ENCODE peak calls at places on chromosomes 2 and 18, in six cellular contexts. B is GM04503; H is IMR-90; N is adrenal gland; W is Caki2; Q is activated CD4-positive, CD25-positive, alpha-beta regulatory T cell treated with anti-CD3 and anti-CD28 coated beads, Interleukin-2, amount 50 U/mL, for 72 hours. U is an unnamed sample.

GRCh38 chr2:161427413-161428239 is 11.5 kb downstream of the TBR1 start:
- DNase-seq in B (no peak), H (no peak), N (no peak), W (no peak), Q (no peak), U (peak; percentile 79)

GRCh38 chr18:48715651-48716354 is 177.0 kb downstream of the CTIF start:
- DNase-seq in B (no peak), H (no peak), N (no peak), W (no peak), Q (no peak), U (no peak)

GRCh38 chr2:28004086-28004485 is 113.6 kb downstream of the BABAM2 start:
- DNase-seq in B (peak; percentile 27), H (peak; percentile 96), N (no peak), W (no peak), Q (no peak), U (no peak)

GRCh38 chr2:158297606-158298005 is 158.9 kb downstream of the CCDC148 start:
- DNase-seq in B (peak; percentile 26), H (no peak), N (no peak), W (no peak), Q (no peak), U (no peak)

GRCh38 chr2:151627368-151627767 is 106.9 kb downstream of the NEB start:
- DNase-seq in B (no peak), H (no peak), N (no peak), W (no peak), Q (no peak), U (no peak)

GRCh38 chr2:181678744-181679543 is 1.4 kb downstream of the NEUROD1 start:
- DNase-seq in B (no peak), H (no peak), N (no peak), W (no peak), Q (no peak), U (no peak)

GRCh38 chr18:52339891-52340371 is at the start of gene DCC:
- DNase-seq in B (no peak), H (peak; percentile 45), N (peak; percentile 74), W (peak; percentile 28), Q (no peak), U (peak; percentile 73)

GRCh38 chr2:44929680-44930273 is 11.7 kb upstream of the SIX3 start:
- DNase-seq in B (no peak), H (no peak), N (no peak), W (no peak), Q (no peak), U (no peak)

GRCh38 chr2:218437969-218438368 is 19.0 kb downstream of the VIL1 start:
- DNase-seq in B (no peak), H (no peak), N (no peak), W (no peak), Q (no peak), U (no peak)

GRCh38 chr2:40178171-40178778 is 273.6 kb downstream of the SLC8A1 start:
- DNase-seq in B (no peak), H (no peak), N (no peak), W (no peak), Q (no peak), U (no peak)

GRCh38 chr2:104658840-104659591 is 194.9 kb upstream of the POU3F3 start:
- DNase-seq in B (no peak), H (no peak), N (no peak), W (no peak), Q (no peak), U (peak; percentile 66)

GRCh38 chr2:58973831-58974281 is 732.7 kb upstream of the FANCL start:
- DNase-seq in B (no peak), H (no peak), N (no peak), W (no peak), Q (no peak), U (no peak)

GRCh38 chr2:240556553-240557100 is 1.2 kb downstream of the ANKMY1 start:
- DNase-seq in B (no peak), H (peak; percentile 37), N (peak; percentile 58), W (no peak), Q (peak; percentile 68), U (peak; percentile 87)

GRCh38 chr2:26982102-26982742 is 11.8 kb downstream of the MAPRE3 start:
- DNase-seq in B (no peak), H (peak; percentile 36), N (peak; percentile 94), W (peak; percentile 60), Q (no peak), U (no peak)

GRCh38 chr2:172442072-172442895 is 14.9 kb downstream of the ITGA6 start:
- DNase-seq in B (peak; percentile 71), H (peak; percentile 97), N (peak; percentile 73), W (peak; percentile 89), Q (no peak), U (no peak)

GRCh38 chr2:42995752-42996422 is 203.5 kb upstream of the HAAO start:
- DNase-seq in B (no peak), H (no peak), N (no peak), W (no peak), Q (no peak), U (no peak)

GRCh38 chr18:27014841-27015240 is 149.3 kb upstream of the AQP4 start:
- DNase-seq in B (no peak), H (no peak), N (no peak), W (peak; percentile 4), Q (no peak), U (no peak)

GRCh38 chr2:172445851-172446250 is 18.5 kb downstream of the ITGA6 start:
- DNase-seq in B (no peak), H (peak; percentile 31), N (no peak), W (no peak), Q (no peak), U (no peak)

GRCh38 chr2:44930274-44930826 is 11.2 kb upstream of the SIX3 start:
- DNase-seq in B (no peak), H (no peak), N (no peak), W (no peak), Q (no peak), U (no peak)

GRCh38 chr2:75277111-75277510 is 77.8 kb upstream of the TACR1 start:
- DNase-seq in B (peak; percentile 37), H (peak; percentile 61), N (no peak), W (no peak), Q (no peak), U (no peak)

GRCh38 chr2:236939271-236939670 is 146.4 kb upstream of the COPS8 start:
- DNase-seq in B (no peak), H (no peak), N (peak; percentile 11), W (no peak), Q (no peak), U (no peak)

GRCh38 chr2:71545572-71546274 is 92.4 kb downstream of the DYSF start:
- DNase-seq in B (no peak), H (peak; percentile 55), N (peak; percentile 73), W (peak; percentile 41), Q (no peak), U (no peak)

GRCh38 chr18:468841-469796 is 31.4 kb downstream of the COLEC12 start:
- DNase-seq in B (no peak), H (no peak), N (no peak), W (peak; percentile 35), Q (no peak), U (no peak)

GRCh38 chr2:150466770-150467640 is 20.5 kb downstream of the RND3 start:
- DNase-seq in B (peak; percentile 76), H (peak; percentile 86), N (no peak), W (no peak), Q (no peak), U (no peak)

GRCh38 chr2:128754246-128754724 is 435.6 kb upstream of the HS6ST1 start:
- DNase-seq in B (no peak), H (no peak), N (peak; percentile 74), W (no peak), Q (no peak), U (peak; percentile 92)

GRCh38 chr18:5979176-5979888 is 84.0 kb upstream of the TMEM200C start:
- DNase-seq in B (no peak), H (no peak), N (no peak), W (no peak), Q (no peak), U (no peak)

GRCh38 chr2:170255971-170256370 is 78.0 kb downstream of the MYO3B start:
- DNase-seq in B (peak; percentile 20), H (peak; percentile 46), N (no peak), W (no peak), Q (no peak), U (no peak)

GRCh38 chr2:197674060-197674459 is 1.3 kb downstream of the RFTN2 start:
- DNase-seq in B (no peak), H (no peak), N (no peak), W (no peak), Q (no peak), U (no peak)

GRCh38 chr18:25594351-25594750 is 242.4 kb upstream of the ZNF521 start:
- DNase-seq in B (no peak), H (peak; percentile 16), N (no peak), W (no peak), Q (no peak), U (no peak)

GRCh38 chr2:142190805-142191204 is 60.0 kb upstream of the LRP1B start:
- DNase-seq in B (no peak), H (peak; percentile 21), N (no peak), W (peak; percentile 13), Q (no peak), U (no peak)

GRCh38 chr18:74609535-74609934 is 11.9 kb downstream of the ZNF407 start:
- DNase-seq in B (peak; percentile 54), H (peak; percentile 96), N (no peak), W (no peak), Q (no peak), U (no peak)

GRCh38 chr2:67215214-67215613 is 181.9 kb upstream of the ETAA1 start:
- DNase-seq in B (no peak), H (peak; percentile 92), N (peak; percentile 92), W (no peak), Q (no peak), U (no peak)